ENCODE peak calls at places on chromosomes 4 and X, in ten cellular contexts. S is NCI-H460, D is immature natural killer cell, H is B cell, W is Daoy, P is OCI-LY7, O is psoas muscle, I is NCI-H1105 treated with DMSO at 0.1 percent for 48 hours, F is left ventricle myocardium superior, K is caudate nucleus. B is an unnamed sample.

GRCh38 chrX:152138388-152138784 is at the start of gene MAGEA10:
- DNase-seq in S (no peak), D (no peak), H (no peak), W (no peak), P (no peak), O (no peak), I (no peak), F (no peak), K (no peak), B (no peak)

GRCh38 chr4:103499094-103499493 is 220.7 kb downstream of the TACR3 start:
- DNase-seq in S (no peak), D (no peak), H (no peak), W (no peak), P (no peak), O (no peak), I (no peak), F (no peak), K (no peak), B (no peak)

GRCh38 chr4:85715996-85716737 is 241.2 kb downstream of the ARHGAP24 start:
- DNase-seq in S (no peak), D (no peak), H (no peak), W (no peak), P (no peak), O (no peak), I (no peak), F (no peak), K (no peak), B (no peak)

GRCh38 chr4:29046716-29047115 is 1673.5 kb upstream of the PCDH7 start:
- DNase-seq in S (no peak), D (no peak), H (no peak), W (no peak), P (no peak), O (no peak), I (no peak), F (no peak), K (no peak), B (no peak)

GRCh38 chrX:18668468-18668867 is 3.4 kb downstream of the RS1 start:
- DNase-seq in S (no peak), D (no peak), H (no peak), W (no peak), P (no peak), O (no peak), I (no peak), F (no peak), K (no peak), B (no peak)

GRCh38 chr4:15755781-15756180 is 22.3 kb upstream of the CD38 start:
- DNase-seq in S (no peak), D (no peak), H (no peak), W (peak), P (no peak), O (no peak), I (no peak), F (no peak), K (no peak), B (no peak)

GRCh38 chr4:62243895-62244294 is 1043.8 kb downstream of the ADGRL3 start:
- DNase-seq in S (no peak), D (no peak), H (no peak), W (no peak), P (no peak), O (no peak), I (no peak), F (no peak), K (no peak), B (no peak)

GRCh38 chr4:4866124-4866832 is 6.8 kb downstream of the MSX1 start:
- DNase-seq in S (no peak), D (no peak), H (peak), W (peak), P (no peak), O (peak), I (peak), F (no peak), K (no peak), B (no peak)

GRCh38 chrX:44785652-44786051 is 58.2 kb upstream of the DUSP21 start:
- DNase-seq in S (no peak), D (no peak), H (no peak), W (peak), P (no peak), O (no peak), I (no peak), F (no peak), K (no peak), B (no peak)

GRCh38 chr4:173436149-173436579 is 37.2 kb upstream of the SCRG1 start:
- DNase-seq in S (no peak), D (no peak), H (no peak), W (no peak), P (no peak), O (no peak), I (peak), F (no peak), K (no peak), B (no peak)

GRCh38 chr4:12787261-12787660 is 696.9 kb downstream of the RAB28 start:
- DNase-seq in S (no peak), D (no peak), H (no peak), W (no peak), P (no peak), O (no peak), I (no peak), F (no peak), K (no peak), B (no peak)

GRCh38 chr4:66814277-66814676 is 731.0 kb downstream of the CENPC start:
- DNase-seq in S (no peak), D (no peak), H (no peak), W (no peak), P (no peak), O (no peak), I (no peak), F (no peak), K (no peak), B (no peak)

GRCh38 chr4:155758500-155759371 is at the start of gene GUCY1B1:
- DNase-seq in S (peak), D (peak), H (peak), W (peak), P (no peak), O (peak), I (peak), F (peak), K (peak), B (peak)

GRCh38 chrX:47483310-47484268 is 567 bp upstream of the ZNF41 start:
- DNase-seq in S (no peak), D (no peak), H (no peak), W (peak), P (no peak), O (peak), I (peak), F (peak), K (peak), B (no peak)

GRCh38 chr4:112550728-112551127 is 34.7 kb upstream of the NEUROG2 start:
- DNase-seq in S (no peak), D (no peak), H (no peak), W (peak), P (no peak), O (no peak), I (no peak), F (no peak), K (no peak), B (no peak)

GRCh38 chrX:129831486-129831885 is 12.2 kb downstream of the ZDHHC9 start:
- DNase-seq in S (no peak), D (no peak), H (no peak), W (no peak), P (no peak), O (no peak), I (peak), F (peak), K (peak), B (peak)

GRCh38 chr4:168882650-168883233 is 127.3 kb downstream of the CBR4 start:
- DNase-seq in S (no peak), D (no peak), H (no peak), W (peak), P (no peak), O (peak), I (no peak), F (no peak), K (no peak), B (no peak)

GRCh38 chr4:54525602-54526001 is 132.2 kb upstream of the KIT start:
- DNase-seq in S (no peak), D (no peak), H (no peak), W (no peak), P (no peak), O (no peak), I (no peak), F (no peak), K (no peak), B (no peak)

GRCh38 chrX:21374994-21375794 is 976 bp downstream of the CNKSR2 start:
- DNase-seq in S (no peak), D (no peak), H (peak), W (peak), P (no peak), O (peak), I (peak), F (peak), K (no peak), B (no peak)

GRCh38 chrX:72495041-72495440 is 77.6 kb downstream of the HDAC8 start:
- DNase-seq in S (no peak), D (no peak), H (no peak), W (no peak), P (no peak), O (no peak), I (no peak), F (no peak), K (no peak), B (no peak)

GRCh38 chrX:106802388-106803275 is at the start of gene TBC1D8B:
- DNase-seq in S (peak), D (no peak), H (no peak), W (peak), P (peak), O (peak), I (peak), F (peak), K (peak), B (peak)

GRCh38 chr4:99117876-99118693 is 26.0 kb downstream of the ADH4 start:
- DNase-seq in S (no peak), D (peak), H (no peak), W (no peak), P (peak), O (no peak), I (no peak), F (no peak), K (no peak), B (no peak)

GRCh38 chrX:11864171-11864570 is 106.1 kb downstream of the MSL3 start:
- DNase-seq in S (no peak), D (no peak), H (no peak), W (no peak), P (no peak), O (no peak), I (no peak), F (no peak), K (no peak), B (no peak)

GRCh38 chrX:87299563-87300160 is 217.9 kb upstream of the KLHL4 start:
- DNase-seq in S (peak), D (no peak), H (no peak), W (no peak), P (peak), O (no peak), I (peak), F (no peak), K (no peak), B (no peak)

GRCh38 chrX:142994988-142995387 is 30.7 kb upstream of the SPANXN4 start:
- DNase-seq in S (no peak), D (no peak), H (no peak), W (no peak), P (no peak), O (no peak), I (no peak), F (no peak), K (no peak), B (no peak)

GRCh38 chrX:135595543-135595942 is 75.1 kb downstream of the INTS6L start:
- DNase-seq in S (no peak), D (no peak), H (no peak), W (no peak), P (no peak), O (no peak), I (no peak), F (no peak), K (no peak), B (no peak)

GRCh38 chrX:9859711-9860555 is 73.7 kb downstream of the SHROOM2 start:
- DNase-seq in S (no peak), D (no peak), H (no peak), W (peak), P (no peak), O (no peak), I (no peak), F (no peak), K (no peak), B (no peak)

GRCh38 chr4:76950052-76950845 is 697 bp downstream of the SEPTIN11 start:
- DNase-seq in S (no peak), D (peak), H (peak), W (peak), P (peak), O (peak), I (peak), F (peak), K (peak), B (peak)

GRCh38 chr4:183182873-183183725 is 84.0 kb downstream of the WWC2 start:
- DNase-seq in S (peak), D (no peak), H (no peak), W (peak), P (no peak), O (no peak), I (no peak), F (no peak), K (no peak), B (no peak)

GRCh38 chr4:82645868-82646267 is 84.1 kb upstream of the TMEM150C start:
- DNase-seq in S (no peak), D (no peak), H (no peak), W (no peak), P (no peak), O (no peak), I (no peak), F (no peak), K (no peak), B (no peak)

GRCh38 chrX:110012818-110013484 is 10.0 kb downstream of the TMEM164 start:
- DNase-seq in S (no peak), D (no peak), H (no peak), W (no peak), P (no peak), O (no peak), I (peak), F (no peak), K (no peak), B (no peak)

GRCh38 chrX:105210258-105210657 is 10.2 kb downstream of the TEX13A start:
- DNase-seq in S (no peak), D (no peak), H (no peak), W (no peak), P (no peak), O (no peak), I (no peak), F (no peak), K (no peak), B (no peak)

B was measured in anterior cingulate cortex.